ENCODE peak calls at places on chromosomes 3 and 15, in four cellular contexts. E is SK-N-SH, J is neural progenitor cell, U is MM.1S. K is an unnamed sample. For H3F3A, the result is how much of the 10 kb centered on the place peaks cover.

GRCh38 chr3:143119009-143119914 is at the start of gene CHST2:
- DNase-seq in E (peak), J (peak), U (peak), K (peak)

GRCh38 chr15:26720546-26720945 is 52.3 kb downstream of the GABRB3 start:
- DNase-seq in J (no peak), U (no peak), E (no peak), K (no peak)

GRCh38 chr15:65595960-65596359 is 15.0 kb downstream of the INTS14 start:
- DNase-seq in E (peak), J (peak), U (no peak), K (peak)

GRCh38 chr3:173876476-173876875 is 478.9 kb downstream of the NLGN1 start:
- DNase-seq in U (no peak), J (no peak), E (no peak), K (no peak)

GRCh38 chr3:132236701-132237651 is 80.2 kb upstream of the ACP3 start:
- DNase-seq in E (no peak), U (peak), J (no peak), K (no peak)

GRCh38 chr3:186782542-186783069 is 771 bp upstream of the EIF4A2 start:
- DNase-seq in J (no peak), E (peak), U (peak), K (no peak)

GRCh38 chr15:28900041-28900891 is 14.5 kb downstream of the APBA2 start:
- DNase-seq in E (no peak), U (no peak), J (no peak), K (no peak)

GRCh38 chr3:13879946-13880810 is at the start of gene WNT7A:
- DNase-seq in U (no peak), J (peak), E (peak), K (peak)

GRCh38 chr15:96560246-96560895 is 229.9 kb downstream of the NR2F2 start:
- DNase-seq in U (no peak), J (no peak), E (peak), K (no peak)

GRCh38 chr15:40420071-40420713 is 14.6 kb downstream of the IVD start:
- DNase-seq in U (no peak), J (no peak), E (no peak), K (no peak)

GRCh38 chr15:92665100-92665555 is 9.6 kb upstream of the FAM174B start:
- DNase-seq in J (no peak), E (no peak), U (peak), K (no peak)

GRCh38 chr15:28903555-28903954 is 17.8 kb downstream of the APBA2 start:
- DNase-seq in E (peak), J (no peak), U (no peak), K (no peak)

GRCh38 chr15:40354408-40355171 is 3.4 kb upstream of the DISP2 start:
- DNase-seq in J (peak), U (no peak), E (peak), K (peak)

GRCh38 chr15:68614621-68615035 is 35.8 kb downstream of the CORO2B start:
- DNase-seq in U (no peak), J (peak), E (no peak), K (no peak)

GRCh38 chr3:94032187-94032586 is 3.8 kb upstream of the STX19 start:
- DNase-seq in J (no peak), E (no peak), U (no peak), K (no peak)

GRCh38 chr3:153169793-153170386 is 7.9 kb downstream of the RAP2B start:
- DNase-seq in J (no peak), U (no peak), E (no peak), K (no peak)

GRCh38 chr3:5231067-5231466 is 43.6 kb downstream of the EDEM1 start:
- DNase-seq in E (no peak), J (no peak), U (peak), K (no peak)

GRCh38 chr3:31041161-31041978 is 146.9 kb upstream of the GADL1 start:
- DNase-seq in U (no peak), J (no peak), E (no peak), K (peak)

GRCh38 chr3:128567705-128568356 is 74.8 kb upstream of the GATA2 start:
- DNase-seq in E (no peak), U (no peak), J (no peak), K (no peak)

GRCh38 chr3:187946031-187946691 is 200.9 kb upstream of the BCL6 start:
- DNase-seq in U (no peak), E (no peak), J (no peak), K (no peak)

GRCh38 chr3:184583345-184584000 is 21.9 kb downstream of the EPHB3 start:
- DNase-seq in J (peak), E (peak), U (no peak), K (no peak)

GRCh38 chr15:56805466-56806146 is 72.3 kb upstream of the ZNF280D start:
- DNase-seq in J (no peak), U (no peak), E (no peak), K (peak)

GRCh38 chr3:162544246-162544645 is 1047.6 kb downstream of the OTOL1 start:
- DNase-seq in J (no peak), E (no peak), U (no peak), K (no peak)

GRCh38 chr15:39194431-39194830 is 386.4 kb upstream of the THBS1 start:
- DNase-seq in E (no peak), U (no peak), J (no peak), K (peak)

GRCh38 chr3:165130709-165131108 is 52.4 kb upstream of the SI start:
- DNase-seq in E (no peak), J (no peak), U (no peak), K (no peak)

GRCh38 chr15:80202641-80203360 is 49.2 kb downstream of the CTXND1 start:
- DNase-seq in J (no peak), E (no peak), U (no peak), K (peak)

GRCh38 chr3:62665627-62666433 is 209.4 kb downstream of the CADPS start:
- DNase-seq in E (peak), J (peak), U (peak), K (peak)

GRCh38 chr15:37106490-37107001 is 6.2 kb upstream of the MEIS2 start:
- DNase-seq in J (peak), E (no peak), U (peak), K (no peak)

GRCh38 chr3:71498543-71498942 is 85.0 kb downstream of the FOXP1 start:
- DNase-seq in E (no peak), U (no peak), J (no peak), K (no peak)

GRCh38 chr3:71499477-71499876 is 84.1 kb downstream of the FOXP1 start:
- DNase-seq in E (no peak), J (no peak), U (no peak), K (no peak)

GRCh38 chr3:71498053-71498452 is 85.5 kb downstream of the FOXP1 start:
- DNase-seq in E (no peak), J (peak), U (no peak), K (no peak)

GRCh38 chr3:71502066-71502465 is 81.5 kb downstream of the FOXP1 start:
- DNase-seq in J (no peak), U (no peak), E (no peak), K (no peak)

GRCh38 chr3:71500696-71501095 is 82.8 kb downstream of the FOXP1 start:
- DNase-seq in E (no peak), J (no peak), U (no peak), K (no peak)
- H3F3A ChIP-seq in E (under half), J (under half), U (under half), K (under half)

GRCh38 chr3:15514663-15515357 is 6.7 kb downstream of the COLQ start:
- DNase-seq in U (no peak), J (no peak), E (no peak), K (no peak)
- H3K9ac ChIP-seq in U (no peak), J (no peak), E (no peak), K (no peak)

GRCh38 chr3:120983841-120984240 is 75.8 kb downstream of the STXBP5L start:
- DNase-seq in E (no peak), U (no peak), J (peak), K (no peak)
- TF ChIP-seq CTCF in E (no peak), U (no peak), J (no peak), K (no peak)

GRCh38 chr3:70992131-70992530 is 591.4 kb downstream of the FOXP1 start:
- DNase-seq in U (no peak), J (no peak), E (no peak), K (no peak)

GRCh38 chr3:70989174-70989573 is 594.4 kb downstream of the FOXP1 start:
- DNase-seq in U (no peak), E (no peak), J (no peak), K (no peak)

GRCh38 chr3:70992557-70992956 is 591.0 kb downstream of the FOXP1 start:
- DNase-seq in U (no peak), J (no peak), E (no peak), K (no peak)

GRCh38 chr3:70990190-70990589 is 593.3 kb downstream of the FOXP1 start:
- DNase-seq in U (no peak), J (no peak), E (no peak), K (no peak)

GRCh38 chr3:70990723-70991122 is 592.8 kb downstream of the FOXP1 start:
- DNase-seq in U (no peak), J (no peak), E (no peak), K (no peak)
- H3F3A ChIP-seq in U (under half), J (under half), E (half or more), K (under half)

GRCh38 chr3:32913790-32914446 is 37.5 kb upstream of the CCR4 start:
- DNase-seq in E (no peak), U (no peak), J (no peak), K (no peak)
- H3K9ac ChIP-seq in E (no peak), U (no peak), J (no peak), K (no peak)

K was measured in PC-3.